ENCODE peak calls at places on chromosomes 13 and 19, in nine cellular contexts. One of them, this sample, is unnamed.

GRCh38 chr13:50651916-50652315 is 191.6 kb downstream of the DLEU7 start:
- DNase-seq in mammary epithelial cell: no peak
- DNase-seq in neural progenitor cell: no peak
- DNase-seq in dorsolateral prefrontal cortex: no peak
- DNase-seq in A673: no peak
- DNase-seq in ovary: no peak
- DNase-seq in psoas muscle: no peak
- DNase-seq in body of pancreas: no peak
- DNase-seq in upper lobe of right lung: no peak
- DNase-seq in this sample: no peak

GRCh38 chr13:80237646-80238045 is 103.3 kb downstream of the SPRY2 start:
- DNase-seq in mammary epithelial cell: no peak
- DNase-seq in neural progenitor cell: no peak
- DNase-seq in dorsolateral prefrontal cortex: no peak
- DNase-seq in A673: no peak
- DNase-seq in ovary: no peak
- DNase-seq in psoas muscle: no peak
- DNase-seq in body of pancreas: no peak
- DNase-seq in upper lobe of right lung: no peak
- DNase-seq in this sample: no peak

GRCh38 chr13:75596657-75597182 is 39.4 kb upstream of the LMO7 start:
- DNase-seq in mammary epithelial cell: no peak
- DNase-seq in neural progenitor cell: no peak
- DNase-seq in dorsolateral prefrontal cortex: no peak
- DNase-seq in A673: peak; percentile 2
- DNase-seq in ovary: no peak
- DNase-seq in psoas muscle: no peak
- DNase-seq in body of pancreas: no peak
- DNase-seq in upper lobe of right lung: no peak
- DNase-seq in this sample: no peak

GRCh38 chr19:39807846-39808364 is 26.1 kb downstream of the DYRK1B start:
- DNase-seq in mammary epithelial cell: no peak
- DNase-seq in neural progenitor cell: no peak
- DNase-seq in dorsolateral prefrontal cortex: no peak
- DNase-seq in A673: no peak
- DNase-seq in ovary: no peak
- DNase-seq in psoas muscle: no peak
- DNase-seq in body of pancreas: no peak
- DNase-seq in upper lobe of right lung: no peak
- DNase-seq in this sample: no peak

GRCh38 chr19:3366761-3367571 is 583 bp downstream of the NFIC start:
- DNase-seq in mammary epithelial cell: peak; percentile 18
- DNase-seq in neural progenitor cell: peak; percentile 65
- DNase-seq in dorsolateral prefrontal cortex: no peak
- DNase-seq in A673: peak; percentile 74
- DNase-seq in ovary: peak; percentile 82
- DNase-seq in psoas muscle: peak; percentile 84
- DNase-seq in body of pancreas: peak; percentile 70
- DNase-seq in upper lobe of right lung: peak; percentile 85
- DNase-seq in this sample: peak; percentile 85

GRCh38 chr13:107466326-107466725 is 749.0 kb downstream of the LIG4 start:
- DNase-seq in mammary epithelial cell: no peak
- DNase-seq in neural progenitor cell: no peak
- DNase-seq in dorsolateral prefrontal cortex: no peak
- DNase-seq in A673: no peak
- DNase-seq in ovary: no peak
- DNase-seq in psoas muscle: no peak
- DNase-seq in body of pancreas: no peak
- DNase-seq in upper lobe of right lung: no peak
- DNase-seq in this sample: no peak

GRCh38 chr13:41497436-41497835 is 40.1 kb downstream of the RGCC start:
- DNase-seq in mammary epithelial cell: no peak
- DNase-seq in neural progenitor cell: no peak
- DNase-seq in dorsolateral prefrontal cortex: no peak
- DNase-seq in A673: no peak
- DNase-seq in ovary: no peak
- DNase-seq in psoas muscle: no peak
- DNase-seq in body of pancreas: no peak
- DNase-seq in upper lobe of right lung: no peak
- DNase-seq in this sample: no peak

GRCh38 chr19:14322889-14323463 is 58.3 kb upstream of the ADGRE5 start:
- DNase-seq in mammary epithelial cell: no peak
- DNase-seq in neural progenitor cell: no peak
- DNase-seq in dorsolateral prefrontal cortex: no peak
- DNase-seq in A673: no peak
- DNase-seq in ovary: no peak
- DNase-seq in psoas muscle: no peak
- DNase-seq in body of pancreas: no peak
- DNase-seq in upper lobe of right lung: no peak
- DNase-seq in this sample: no peak

GRCh38 chr13:73421310-73421912 is 362.6 kb downstream of the KLF5 start:
- DNase-seq in mammary epithelial cell: peak; percentile 100
- DNase-seq in neural progenitor cell: no peak
- DNase-seq in dorsolateral prefrontal cortex: no peak
- DNase-seq in A673: no peak
- DNase-seq in ovary: no peak
- DNase-seq in psoas muscle: no peak
- DNase-seq in body of pancreas: peak; percentile 50
- DNase-seq in upper lobe of right lung: no peak
- DNase-seq in this sample: no peak

GRCh38 chr13:73411067-73411809 is 352.4 kb downstream of the KLF5 start:
- DNase-seq in mammary epithelial cell: peak; percentile 90
- DNase-seq in neural progenitor cell: no peak
- DNase-seq in dorsolateral prefrontal cortex: no peak
- DNase-seq in A673: no peak
- DNase-seq in ovary: no peak
- DNase-seq in psoas muscle: no peak
- DNase-seq in body of pancreas: no peak
- DNase-seq in upper lobe of right lung: no peak
- DNase-seq in this sample: no peak

GRCh38 chr13:73417012-73417615 is 358.3 kb downstream of the KLF5 start:
- DNase-seq in mammary epithelial cell: no peak
- DNase-seq in neural progenitor cell: peak; percentile 11
- DNase-seq in dorsolateral prefrontal cortex: no peak
- DNase-seq in A673: peak; percentile 48
- DNase-seq in ovary: no peak
- DNase-seq in psoas muscle: no peak
- DNase-seq in body of pancreas: peak; percentile 50
- DNase-seq in upper lobe of right lung: no peak
- DNase-seq in this sample: no peak

GRCh38 chr13:73412933-73413332 is 354.1 kb downstream of the KLF5 start:
- DNase-seq in mammary epithelial cell: peak; percentile 87
- DNase-seq in neural progenitor cell: no peak
- DNase-seq in dorsolateral prefrontal cortex: no peak
- DNase-seq in A673: no peak
- DNase-seq in ovary: no peak
- DNase-seq in psoas muscle: no peak
- DNase-seq in body of pancreas: no peak
- DNase-seq in upper lobe of right lung: no peak
- DNase-seq in this sample: no peak

DNA sequence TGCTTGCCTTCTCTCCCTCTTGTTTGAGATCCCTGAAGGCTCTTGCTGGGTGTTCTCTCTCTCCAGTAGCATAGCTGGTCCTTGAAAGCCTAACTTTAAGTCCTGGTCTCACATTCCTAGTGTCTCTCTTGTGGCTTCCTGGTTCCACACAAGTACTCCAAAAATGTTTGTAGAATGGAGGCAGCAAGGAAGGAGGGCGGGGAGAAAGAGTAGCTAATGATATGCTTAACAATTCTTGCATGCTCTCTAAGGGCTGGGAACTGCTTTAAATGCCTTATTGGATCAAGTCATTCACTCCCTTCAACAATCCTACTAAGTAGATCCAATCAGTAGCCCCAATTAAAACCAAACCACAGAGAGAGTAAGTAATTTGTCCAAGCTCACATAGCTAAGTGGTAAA is 357.3 kb downstream of the KLF5 start:
- DNase-seq in mammary epithelial cell: no peak
- DNase-seq in neural progenitor cell: peak; percentile 30
- DNase-seq in dorsolateral prefrontal cortex: no peak
- DNase-seq in A673: peak; percentile 14
- DNase-seq in ovary: no peak
- DNase-seq in psoas muscle: no peak
- DNase-seq in body of pancreas: no peak
- DNase-seq in upper lobe of right lung: no peak
- DNase-seq in this sample: no peak
- H3K27ac ChIP-seq in mammary epithelial cell: no peak overlapping the region
- H3K27ac ChIP-seq in neural progenitor cell: no peak overlapping the region
- H3K27ac ChIP-seq in dorsolateral prefrontal cortex: no peak overlapping the region
- H3K27ac ChIP-seq in A673: no peak overlapping the region
- H3K27ac ChIP-seq in ovary: no peak overlapping the region
- H3K27ac ChIP-seq in psoas muscle: no peak overlapping the region
- H3K27ac ChIP-seq in body of pancreas: no peak overlapping the region
- H3K27ac ChIP-seq in upper lobe of right lung: no peak overlapping the region
- H3K27ac ChIP-seq in this sample: no peak overlapping the region

GRCh38 chr19:43781630-43782310 is 997 bp upstream of the KCNN4 start:
- DNase-seq in mammary epithelial cell: peak; percentile 46
- DNase-seq in neural progenitor cell: no peak
- DNase-seq in dorsolateral prefrontal cortex: no peak
- DNase-seq in A673: no peak
- DNase-seq in ovary: no peak
- DNase-seq in psoas muscle: no peak
- DNase-seq in body of pancreas: no peak
- DNase-seq in upper lobe of right lung: no peak
- DNase-seq in this sample: no peak

GRCh38 chr19:43780706-43781525 is at the start of gene KCNN4:
- DNase-seq in mammary epithelial cell: peak; percentile 96
- DNase-seq in neural progenitor cell: no peak
- DNase-seq in dorsolateral prefrontal cortex: no peak
- DNase-seq in A673: no peak
- DNase-seq in ovary: no peak
- DNase-seq in psoas muscle: no peak
- DNase-seq in body of pancreas: no peak
- DNase-seq in upper lobe of right lung: peak; percentile 70
- DNase-seq in this sample: no peak

GRCh38 chr19:43778651-43779050 is 2.1 kb downstream of the KCNN4 start:
- DNase-seq in mammary epithelial cell: no peak
- DNase-seq in neural progenitor cell: no peak
- DNase-seq in dorsolateral prefrontal cortex: no peak
- DNase-seq in A673: no peak
- DNase-seq in ovary: no peak
- DNase-seq in psoas muscle: no peak
- DNase-seq in body of pancreas: no peak
- DNase-seq in upper lobe of right lung: no peak
- DNase-seq in this sample: no peak

GRCh38 chr19:43779147-43779819 is 1.5 kb downstream of the KCNN4 start:
- DNase-seq in mammary epithelial cell: peak; percentile 51
- DNase-seq in neural progenitor cell: no peak
- DNase-seq in dorsolateral prefrontal cortex: no peak
- DNase-seq in A673: no peak
- DNase-seq in ovary: no peak
- DNase-seq in psoas muscle: peak; percentile 35
- DNase-seq in body of pancreas: no peak
- DNase-seq in upper lobe of right lung: peak; percentile 74
- DNase-seq in this sample: no peak

DNA sequence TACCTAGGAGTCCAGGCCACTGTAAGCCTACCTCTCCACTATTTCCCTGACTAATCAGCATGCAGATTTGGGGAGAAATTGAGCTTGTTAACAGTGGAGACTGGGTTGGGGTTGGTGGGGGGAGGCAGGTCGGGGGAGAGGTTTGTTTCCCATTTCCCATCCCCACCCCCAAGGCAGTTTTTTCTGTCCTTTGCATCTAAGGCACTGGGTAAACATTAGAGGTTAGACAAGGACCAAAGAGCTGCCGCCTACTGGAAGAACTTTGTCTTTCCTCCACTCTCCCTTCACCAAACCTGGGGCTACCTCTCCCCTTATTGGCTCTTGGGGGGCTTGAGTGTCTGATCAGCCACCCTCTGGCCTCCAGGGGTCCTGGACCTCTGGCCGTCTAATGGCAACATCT is 953 bp downstream of the KCNN4 start:
- DNase-seq in mammary epithelial cell: peak; percentile 49
- DNase-seq in neural progenitor cell: no peak
- DNase-seq in dorsolateral prefrontal cortex: no peak
- DNase-seq in A673: no peak
- DNase-seq in ovary: no peak
- DNase-seq in psoas muscle: no peak
- DNase-seq in body of pancreas: no peak
- DNase-seq in upper lobe of right lung: no peak
- DNase-seq in this sample: no peak
- TF ChIP-seq CTCF in mammary epithelial cell: peak; percentile 61
- TF ChIP-seq CTCF in neural progenitor cell: no peak
- TF ChIP-seq CTCF in dorsolateral prefrontal cortex: no peak
- TF ChIP-seq CTCF in A673: no peak
- TF ChIP-seq CTCF in ovary: no peak
- TF ChIP-seq CTCF in psoas muscle: no peak
- TF ChIP-seq CTCF in body of pancreas: no peak
- TF ChIP-seq CTCF in upper lobe of right lung: no peak
- TF ChIP-seq CTCF in this sample: no peak

DNA sequence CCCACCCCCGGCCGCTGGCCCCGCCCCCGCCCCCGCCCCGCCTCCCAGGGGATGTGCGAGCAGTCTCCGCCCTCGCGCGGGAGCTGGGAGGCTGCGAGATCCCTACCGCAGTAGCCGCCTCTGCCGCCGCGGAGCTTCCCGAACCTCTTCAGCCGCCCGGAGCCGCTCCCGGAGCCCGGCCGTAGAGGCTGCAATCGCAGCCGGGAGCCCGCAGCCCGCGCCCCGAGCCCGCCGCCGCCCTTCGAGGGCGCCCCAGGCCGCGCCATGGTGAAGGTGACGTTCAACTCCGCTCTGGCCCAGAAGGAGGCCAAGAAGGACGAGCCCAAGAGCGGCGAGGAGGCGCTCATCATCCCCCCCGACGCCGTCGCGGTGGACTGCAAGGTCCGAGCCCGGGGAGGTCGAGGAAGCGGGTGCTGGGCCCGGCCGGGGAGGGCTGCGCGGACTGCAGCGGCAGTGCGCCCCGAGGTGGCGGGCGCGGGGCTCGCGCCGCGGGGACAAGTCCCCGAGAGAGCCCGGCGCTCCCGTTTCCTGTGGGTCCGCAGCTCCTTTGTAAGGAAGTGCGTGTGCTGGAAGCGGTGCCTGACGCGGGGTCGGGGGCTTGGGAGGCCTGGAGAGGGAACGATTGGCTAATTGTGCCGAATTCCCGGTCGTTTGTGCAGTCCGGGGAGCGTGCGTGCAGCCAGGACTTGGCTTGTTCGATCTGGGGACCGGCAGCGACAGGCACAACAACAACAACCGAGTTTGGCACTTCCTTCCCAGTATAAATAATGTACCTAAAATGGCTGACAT is at the start of gene ITM2B:
- DNase-seq in mammary epithelial cell: peak; percentile 64
- DNase-seq in neural progenitor cell: peak; percentile 91
- DNase-seq in dorsolateral prefrontal cortex: peak; percentile 85
- DNase-seq in A673: peak; percentile 83
- DNase-seq in ovary: peak; percentile 90
- DNase-seq in psoas muscle: peak; percentile 88
- DNase-seq in body of pancreas: peak; percentile 79
- DNase-seq in upper lobe of right lung: peak; percentile 93
- DNase-seq in this sample: peak; percentile 57
- H3K27ac ChIP-seq in mammary epithelial cell: peak within 1 kb of the TSS; percentile 92
- H3K27ac ChIP-seq in neural progenitor cell: peak within 1 kb of the TSS; percentile 30
- H3K27ac ChIP-seq in dorsolateral prefrontal cortex: peak within 1 kb of the TSS; percentile 100
- H3K27ac ChIP-seq in A673: peak within 1 kb of the TSS; percentile 97
- H3K27ac ChIP-seq in ovary: peak within 1 kb of the TSS; percentile 99
- H3K27ac ChIP-seq in psoas muscle: peak within 1 kb of the TSS; percentile 99
- H3K27ac ChIP-seq in body of pancreas: peak within 1 kb of the TSS; percentile 99
- H3K27ac ChIP-seq in upper lobe of right lung: peak within 1 kb of the TSS; percentile 100
- H3K27ac ChIP-seq in this sample: peak within 1 kb of the TSS; percentile 94

DNA sequence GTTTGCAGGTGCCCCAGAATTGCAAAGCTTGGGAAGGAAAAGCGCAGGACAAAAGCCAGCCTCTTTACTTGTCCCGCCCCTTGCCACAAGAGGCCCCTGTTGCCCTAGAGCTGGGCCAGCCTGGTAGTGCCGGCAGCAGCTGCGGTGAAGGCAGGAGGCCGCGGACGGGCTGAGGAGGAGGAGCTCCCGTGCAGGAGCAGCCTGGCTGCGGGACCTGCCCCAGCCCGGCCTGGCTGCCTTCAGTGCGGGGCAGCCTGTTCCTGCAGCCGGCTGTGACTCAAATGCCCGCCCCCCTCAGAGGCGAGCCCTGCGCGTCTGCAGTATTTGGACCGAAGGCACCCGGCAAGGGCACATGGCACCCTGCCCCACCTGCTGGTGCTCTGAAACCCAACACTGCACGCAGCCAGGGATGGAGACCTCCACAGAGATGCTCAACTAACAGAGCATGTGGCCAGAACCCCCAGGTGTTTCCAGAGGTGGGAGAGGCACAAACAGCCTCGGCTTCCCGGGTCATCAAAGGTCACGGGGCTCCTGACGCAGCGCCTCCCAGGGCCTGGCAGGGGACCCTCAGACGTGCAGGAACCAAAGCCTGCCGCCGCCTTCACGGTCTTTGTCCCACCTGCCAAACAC is 29.7 kb downstream of the NAXD start:
- DNase-seq in mammary epithelial cell: peak; percentile 44
- DNase-seq in neural progenitor cell: peak; percentile 93
- DNase-seq in dorsolateral prefrontal cortex: peak; percentile 86
- DNase-seq in A673: peak; percentile 31
- DNase-seq in ovary: peak; percentile 78
- DNase-seq in psoas muscle: peak; percentile 83
- DNase-seq in body of pancreas: peak; percentile 70
- DNase-seq in upper lobe of right lung: peak; percentile 84
- DNase-seq in this sample: peak; percentile 47
- TF ChIP-seq CTCF in mammary epithelial cell: peak; percentile 2
- TF ChIP-seq CTCF in neural progenitor cell: peak; percentile 72
- TF ChIP-seq CTCF in dorsolateral prefrontal cortex: peak; percentile 56
- TF ChIP-seq CTCF in A673: no peak
- TF ChIP-seq CTCF in ovary: no peak
- TF ChIP-seq CTCF in psoas muscle: peak; percentile 45
- TF ChIP-seq CTCF in body of pancreas: peak; percentile 10
- TF ChIP-seq CTCF in upper lobe of right lung: peak; percentile 32
- TF ChIP-seq CTCF in this sample: peak; percentile 46